ENCODE peak calls at places on chromosomes 7 and 10, in nine cellular contexts. One of them, this sample, is unnamed.

GRCh38 chr10:93762979-93763391 is 5.2 kb downstream of the LGI1 start:
- DNase-seq in adrenal gland: no peak
- DNase-seq in caudate nucleus: no peak
- DNase-seq in sigmoid colon: no peak
- DNase-seq in RWPE2: no peak
- DNase-seq in sciatic nerve: no peak
- DNase-seq in right lobe of liver: no peak
- DNase-seq in endothelial cell: no peak
- DNase-seq in left colon: no peak
- DNase-seq in this sample: no peak

GRCh38 chr7:82965088-82966036 is 197.3 kb downstream of the PCLO start:
- DNase-seq in left colon: no peak
- DNase-seq in RWPE2: no peak
- DNase-seq in sigmoid colon: no peak
- DNase-seq in adrenal gland: no peak
- DNase-seq in endothelial cell: no peak
- DNase-seq in sciatic nerve: no peak
- DNase-seq in right lobe of liver: no peak
- DNase-seq in caudate nucleus: no peak
- DNase-seq in this sample: no peak

GRCh38 chr7:101250324-101250723 is 5.4 kb upstream of the FIS1 start:
- DNase-seq in adrenal gland: no peak
- DNase-seq in endothelial cell: no peak
- DNase-seq in sciatic nerve: no peak
- DNase-seq in caudate nucleus: no peak
- DNase-seq in right lobe of liver: no peak
- DNase-seq in RWPE2: no peak
- DNase-seq in sigmoid colon: no peak
- DNase-seq in left colon: no peak
- DNase-seq in this sample: no peak

GRCh38 chr10:22832198-22832597 is 95.7 kb upstream of the ARMC3 start:
- DNase-seq in caudate nucleus: no peak
- DNase-seq in sigmoid colon: no peak
- DNase-seq in left colon: no peak
- DNase-seq in adrenal gland: no peak
- DNase-seq in right lobe of liver: no peak
- DNase-seq in RWPE2: no peak
- DNase-seq in sciatic nerve: no peak
- DNase-seq in endothelial cell: no peak
- DNase-seq in this sample: no peak

GRCh38 chr10:77164616-77165311 is 472.8 kb downstream of the KCNMA1 start:
- DNase-seq in RWPE2: no peak
- DNase-seq in sigmoid colon: no peak
- DNase-seq in endothelial cell: no peak
- DNase-seq in adrenal gland: no peak
- DNase-seq in sciatic nerve: no peak
- DNase-seq in left colon: no peak
- DNase-seq in caudate nucleus: no peak
- DNase-seq in right lobe of liver: no peak
- DNase-seq in this sample: no peak

GRCh38 chr10:118980870-118981269 is 48.6 kb upstream of the NANOS1 start:
- DNase-seq in adrenal gland: peak; percentile 4
- DNase-seq in right lobe of liver: no peak
- DNase-seq in left colon: no peak
- DNase-seq in sciatic nerve: no peak
- DNase-seq in RWPE2: no peak
- DNase-seq in caudate nucleus: peak; percentile 57
- DNase-seq in sigmoid colon: no peak
- DNase-seq in endothelial cell: no peak
- DNase-seq in this sample: no peak

GRCh38 chr10:102449321-102450123 is 1.8 kb downstream of the C10orf95 start:
- DNase-seq in caudate nucleus: peak; percentile 57
- DNase-seq in sciatic nerve: peak; percentile 75
- DNase-seq in sigmoid colon: peak; percentile 85
- DNase-seq in RWPE2: peak; percentile 92
- DNase-seq in endothelial cell: peak; percentile 49
- DNase-seq in right lobe of liver: peak; percentile 90
- DNase-seq in adrenal gland: peak; percentile 85
- DNase-seq in left colon: peak; percentile 93
- DNase-seq in this sample: peak; percentile 76

GRCh38 chr7:7237201-7237977 is 55.0 kb downstream of the C1GALT1 start:
- DNase-seq in sigmoid colon: no peak
- DNase-seq in RWPE2: no peak
- DNase-seq in adrenal gland: no peak
- DNase-seq in left colon: no peak
- DNase-seq in sciatic nerve: no peak
- DNase-seq in caudate nucleus: no peak
- DNase-seq in right lobe of liver: no peak
- DNase-seq in endothelial cell: no peak
- DNase-seq in this sample: no peak

GRCh38 chr7:50266893-50267386 is 37.6 kb upstream of the IKZF1 start:
- DNase-seq in adrenal gland: no peak
- DNase-seq in right lobe of liver: no peak
- DNase-seq in left colon: peak; percentile 51
- DNase-seq in endothelial cell: no peak
- DNase-seq in RWPE2: no peak
- DNase-seq in sciatic nerve: no peak
- DNase-seq in sigmoid colon: no peak
- DNase-seq in caudate nucleus: no peak
- DNase-seq in this sample: no peak

GRCh38 chr10:88028654-88029053 is 165.2 kb downstream of the PTEN start:
- DNase-seq in adrenal gland: no peak
- DNase-seq in endothelial cell: no peak
- DNase-seq in left colon: no peak
- DNase-seq in sigmoid colon: no peak
- DNase-seq in sciatic nerve: no peak
- DNase-seq in RWPE2: no peak
- DNase-seq in right lobe of liver: no peak
- DNase-seq in caudate nucleus: no peak
- DNase-seq in this sample: no peak

GRCh38 chr10:12455774-12456173 is 106.4 kb downstream of the CAMK1D start:
- DNase-seq in right lobe of liver: no peak
- DNase-seq in sigmoid colon: no peak
- DNase-seq in caudate nucleus: no peak
- DNase-seq in left colon: no peak
- DNase-seq in RWPE2: no peak
- DNase-seq in endothelial cell: no peak
- DNase-seq in sciatic nerve: no peak
- DNase-seq in adrenal gland: no peak
- DNase-seq in this sample: peak; percentile 16

GRCh38 chr10:114573330-114574045 is 84.6 kb downstream of the ABLIM1 start:
- DNase-seq in left colon: no peak
- DNase-seq in right lobe of liver: no peak
- DNase-seq in adrenal gland: no peak
- DNase-seq in caudate nucleus: no peak
- DNase-seq in endothelial cell: no peak
- DNase-seq in sigmoid colon: no peak
- DNase-seq in sciatic nerve: no peak
- DNase-seq in RWPE2: no peak
- DNase-seq in this sample: no peak

GRCh38 chr10:31134303-31134928 is 102.8 kb upstream of the ZNF438 start:
- DNase-seq in endothelial cell: peak; percentile 36
- DNase-seq in adrenal gland: no peak
- DNase-seq in sciatic nerve: no peak
- DNase-seq in left colon: no peak
- DNase-seq in right lobe of liver: no peak
- DNase-seq in sigmoid colon: no peak
- DNase-seq in caudate nucleus: peak; percentile 78
- DNase-seq in RWPE2: no peak
- DNase-seq in this sample: peak; percentile 46

GRCh38 chr7:11343818-11344413 is 370.2 kb downstream of the PHF14 start:
- DNase-seq in left colon: no peak
- DNase-seq in sciatic nerve: no peak
- DNase-seq in sigmoid colon: no peak
- DNase-seq in adrenal gland: no peak
- DNase-seq in right lobe of liver: no peak
- DNase-seq in RWPE2: no peak
- DNase-seq in endothelial cell: peak; percentile 13
- DNase-seq in caudate nucleus: no peak
- DNase-seq in this sample: peak; percentile 6